ENCODE peak calls at places on chromosomes 1 and 21, in four cellular contexts. G, Z, S and M are unnamed samples.

GRCh38 chr1:24855474-24855873 is 74.6 kb downstream of the RUNX3 start:
- DNase-seq in G (no peak), S (no peak), Z (no peak), M (no peak)

GRCh38 chr1:118371612-118372011 is 186.6 kb upstream of the SPAG17 start:
- DNase-seq in S (no peak), Z (no peak), G (no peak), M (no peak)

GRCh38 chr1:4703646-4704045 is 49.2 kb downstream of the AJAP1 start:
- DNase-seq in S (no peak), Z (no peak), G (no peak), M (no peak)

GRCh38 chr1:82874041-82874440 is 1073.3 kb downstream of the ADGRL2 start:
- DNase-seq in Z (no peak), S (no peak), G (no peak), M (no peak)

GRCh38 chr1:205285391-205286101 is 36.0 kb downstream of the NUAK2 start:
- DNase-seq in G (no peak), Z (no peak), S (no peak), M (no peak)

GRCh38 chr1:174858301-174858700 is 141.4 kb upstream of the CACYBP start:
- DNase-seq in Z (no peak), G (no peak), S (no peak), M (no peak)

GRCh38 chr21:37862536-37862935 is 53.7 kb downstream of the KCNJ6 start:
- DNase-seq in S (no peak), Z (peak), G (peak), M (no peak)

GRCh38 chr1:241990040-241990439 is 8.9 kb downstream of the MAP1LC3C start:
- DNase-seq in Z (no peak), S (peak), G (peak), M (peak)

GRCh38 chr21:36888466-36888865 is 78.0 kb downstream of the HLCS start:
- DNase-seq in Z (no peak), S (no peak), G (no peak), M (no peak)

GRCh38 chr1:29708818-29709710 is 472.7 kb downstream of the PTPRU start:
- DNase-seq in Z (no peak), S (no peak), G (peak), M (no peak)
- TF ChIP-seq EP300 in Z (no peak), S (no peak), G (peak), M (no peak)

DNA sequence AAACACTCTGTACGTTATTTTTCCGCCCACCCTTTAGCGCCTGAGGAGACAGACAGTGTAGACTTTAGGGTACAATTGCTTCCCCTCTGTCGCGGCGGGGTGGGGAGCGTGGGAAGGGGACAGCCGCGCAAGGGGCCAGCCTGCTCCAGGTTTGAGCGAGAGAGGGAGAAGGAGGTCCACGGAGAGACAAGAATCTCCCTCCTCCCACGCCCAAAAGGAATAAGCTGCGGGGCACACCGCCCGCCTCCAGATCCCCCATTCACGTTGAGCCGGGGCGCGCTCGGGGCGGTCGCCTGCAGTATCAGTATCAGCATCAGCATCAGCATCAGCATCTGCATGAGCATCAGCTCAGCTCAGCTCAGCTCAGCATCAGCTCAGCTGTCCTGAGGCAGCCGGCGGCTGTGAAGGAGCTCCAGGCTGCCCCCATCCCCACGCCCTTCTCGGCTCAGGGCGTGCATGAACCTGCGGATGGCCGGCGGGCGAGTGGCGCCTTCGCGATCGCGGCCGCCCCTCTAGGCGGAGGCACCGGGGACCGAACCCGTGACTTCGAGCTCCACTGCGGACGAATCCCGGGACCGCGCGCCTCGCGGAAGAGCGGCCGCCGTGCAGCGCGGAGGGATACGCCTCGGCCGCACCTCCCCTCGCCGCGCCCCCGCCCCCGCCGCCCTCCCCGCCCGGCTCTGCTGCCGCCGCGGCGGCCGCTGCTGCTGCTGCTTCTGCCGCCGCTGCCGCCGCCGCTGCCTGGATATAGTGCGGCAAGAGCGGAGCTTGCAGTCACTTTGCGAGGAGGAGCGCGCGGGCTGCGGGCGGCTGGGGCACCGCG is at the start of gene NCAM2:
- DNase-seq in S (peak), Z (no peak), G (no peak), M (peak)
- TF ChIP-seq POLR2A in S (no peak), Z (no peak), G (no peak), M (no peak)

GRCh38 chr1:153958111-153958960 is at the start of gene CRTC2:
- DNase-seq in S (peak), G (peak), Z (peak), M (peak)
- TF ChIP-seq CTCF in S (no peak), G (no peak), Z (no peak), M (no peak)

GRCh38 chr1:1434131-1434811 is 1.2 kb upstream of the VWA1 start:
- DNase-seq in G (no peak), S (peak), Z (no peak), M (peak)
- TF ChIP-seq EP300 in G (no peak), S (no peak), Z (no peak), M (no peak)

DNA sequence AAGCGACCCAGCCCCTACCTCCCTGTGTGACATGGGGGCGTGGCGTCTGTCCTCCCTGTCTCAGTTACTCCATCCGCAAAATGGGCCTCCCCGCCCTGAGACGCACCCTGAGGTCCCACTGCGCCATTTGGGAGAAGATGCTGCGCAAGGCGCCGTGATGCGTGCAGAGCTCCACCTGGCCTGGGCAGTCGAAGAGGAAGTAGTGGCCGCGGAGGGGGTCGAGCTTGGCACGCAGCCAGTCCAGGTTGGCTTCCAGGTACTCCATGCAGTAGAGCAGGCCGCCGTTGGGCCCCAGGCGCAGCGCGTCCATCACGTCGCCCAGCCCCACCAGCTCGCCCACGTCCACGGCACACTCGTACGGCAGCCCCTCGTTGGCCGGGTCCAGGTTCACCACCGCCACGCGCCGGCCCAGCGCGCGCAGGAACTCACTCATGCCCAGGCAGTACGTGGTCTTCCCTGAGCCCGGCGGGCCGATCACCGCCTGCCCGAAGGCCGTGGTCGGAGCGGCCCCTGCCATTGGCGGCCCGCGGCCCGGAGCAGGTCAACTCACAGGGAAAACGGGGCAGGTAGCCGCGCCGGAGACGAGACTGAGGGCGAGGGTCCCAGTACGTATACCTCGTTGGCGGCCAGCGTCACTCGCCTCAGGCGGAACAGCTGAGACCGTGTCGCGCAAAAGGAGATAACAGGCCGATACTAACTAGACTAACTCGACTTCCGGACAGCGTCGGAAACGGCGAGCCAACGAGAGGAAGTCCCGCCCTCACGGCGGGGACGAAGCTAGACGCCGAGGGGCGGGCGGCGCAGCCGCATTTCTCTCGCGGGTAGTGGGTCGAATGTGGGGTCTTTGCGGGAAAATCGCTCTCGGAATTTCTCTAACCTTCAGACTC is at the start of gene GPN2:
- DNase-seq in S (peak), Z (peak), G (peak), M (peak)
- TF ChIP-seq POLR2A in S (peak), Z (no peak), G (peak), M (peak)

GRCh38 chr1:115089443-115090340 is at the start of gene TSPAN2:
- DNase-seq in Z (peak), S (peak), G (peak), M (peak)
- TF ChIP-seq CTCF in Z (peak), S (peak), G (no peak), M (no peak)

GRCh38 chr1:234724517-234725176 is 114.7 kb upstream of the IRF2BP2 start:
- DNase-seq in Z (peak), S (peak), G (peak), M (peak)

GRCh38 chr1:234726359-234726836 is 116.4 kb upstream of the IRF2BP2 start:
- DNase-seq in Z (no peak), S (peak), G (no peak), M (no peak)

GRCh38 chr1:234727018-234727757 is 117.2 kb upstream of the IRF2BP2 start:
- DNase-seq in Z (no peak), S (peak), G (no peak), M (no peak)

GRCh38 chr1:234722904-234723588 is 113.1 kb upstream of the IRF2BP2 start:
- DNase-seq in S (peak), G (peak), Z (peak), M (peak)

GRCh38 chr1:234725177-234726132 is 115.5 kb upstream of the IRF2BP2 start:
- DNase-seq in G (no peak), Z (no peak), S (peak), M (peak)
- TF ChIP-seq EP300 in G (no peak), Z (no peak), S (no peak), M (peak)